ENCODE peak calls at places on chromosomes 6 and 20, in five cellular contexts. One of them, this sample, is unnamed. For H3K9me3, the result is how much of the 10 kb centered on the place peaks cover.

GRCh38 chr6:156102129-156102528 is 646.5 kb upstream of the NOX3 start:
- DNase-seq in A549: peak
- DNase-seq in suprapubic skin: no peak
- DNase-seq in CD4-positive, CD25-positive, alpha-beta regulatory T cell: no peak
- DNase-seq in lung: no peak
- DNase-seq in this sample: no peak

GRCh38 chr6:11769816-11770545 is 8.6 kb downstream of the ADTRP start:
- DNase-seq in A549: no peak
- DNase-seq in suprapubic skin: no peak
- DNase-seq in CD4-positive, CD25-positive, alpha-beta regulatory T cell: no peak
- DNase-seq in lung: no peak
- DNase-seq in this sample: no peak

GRCh38 chr6:56795852-56796532 is 153.3 kb upstream of the DST start:
- DNase-seq in A549: peak
- DNase-seq in suprapubic skin: no peak
- DNase-seq in CD4-positive, CD25-positive, alpha-beta regulatory T cell: no peak
- DNase-seq in lung: no peak
- DNase-seq in this sample: no peak

GRCh38 chr20:7926767-7927166 is 13.5 kb downstream of the HAO1 start:
- DNase-seq in A549: peak
- DNase-seq in suprapubic skin: no peak
- DNase-seq in CD4-positive, CD25-positive, alpha-beta regulatory T cell: no peak
- DNase-seq in lung: no peak
- DNase-seq in this sample: no peak

GRCh38 chr6:159788757-159789376 is 535 bp downstream of the TCP1 start:
- DNase-seq in A549: peak
- DNase-seq in suprapubic skin: no peak
- DNase-seq in CD4-positive, CD25-positive, alpha-beta regulatory T cell: no peak
- DNase-seq in lung: no peak
- DNase-seq in this sample: no peak

GRCh38 chr20:42027746-42028268 is 409.6 kb upstream of the CHD6 start:
- DNase-seq in A549: no peak
- DNase-seq in suprapubic skin: no peak
- DNase-seq in CD4-positive, CD25-positive, alpha-beta regulatory T cell: no peak
- DNase-seq in lung: no peak
- DNase-seq in this sample: no peak

GRCh38 chr6:156269751-156270369 is 507.3 kb upstream of the ARID1B start:
- DNase-seq in A549: no peak
- DNase-seq in suprapubic skin: no peak
- DNase-seq in CD4-positive, CD25-positive, alpha-beta regulatory T cell: no peak
- DNase-seq in lung: no peak
- DNase-seq in this sample: no peak

GRCh38 chr6:20811112-20811746 is 277.0 kb downstream of the CDKAL1 start:
- DNase-seq in A549: peak
- DNase-seq in suprapubic skin: no peak
- DNase-seq in CD4-positive, CD25-positive, alpha-beta regulatory T cell: no peak
- DNase-seq in lung: no peak
- DNase-seq in this sample: no peak

GRCh38 chr6:18091382-18091781 is 31.1 kb downstream of the NHLRC1 start:
- DNase-seq in A549: no peak
- DNase-seq in suprapubic skin: no peak
- DNase-seq in CD4-positive, CD25-positive, alpha-beta regulatory T cell: no peak
- DNase-seq in lung: no peak
- DNase-seq in this sample: no peak

GRCh38 chr6:134495893-134496253 is 178.0 kb upstream of the SGK1 start:
- DNase-seq in A549: no peak
- DNase-seq in suprapubic skin: no peak
- DNase-seq in CD4-positive, CD25-positive, alpha-beta regulatory T cell: no peak
- DNase-seq in lung: no peak
- DNase-seq in this sample: no peak

GRCh38 chr6:43764767-43765166 is 5.2 kb upstream of the VEGFA start:
- DNase-seq in A549: no peak
- DNase-seq in suprapubic skin: no peak
- DNase-seq in CD4-positive, CD25-positive, alpha-beta regulatory T cell: no peak
- DNase-seq in lung: no peak
- DNase-seq in this sample: no peak

GRCh38 chr6:107977283-107977682 is 19.3 kb upstream of the SEC63 start:
- DNase-seq in A549: peak
- DNase-seq in suprapubic skin: no peak
- DNase-seq in CD4-positive, CD25-positive, alpha-beta regulatory T cell: no peak
- DNase-seq in lung: no peak
- DNase-seq in this sample: no peak

GRCh38 chr20:23225407-23226060 is 125.1 kb upstream of the NXT1 start:
- DNase-seq in A549: peak
- DNase-seq in suprapubic skin: no peak
- DNase-seq in CD4-positive, CD25-positive, alpha-beta regulatory T cell: no peak
- DNase-seq in lung: peak
- DNase-seq in this sample: no peak

GRCh38 chr6:121838842-121839241 is 403.4 kb downstream of the GJA1 start:
- DNase-seq in A549: no peak
- DNase-seq in suprapubic skin: no peak
- DNase-seq in CD4-positive, CD25-positive, alpha-beta regulatory T cell: no peak
- DNase-seq in lung: no peak
- DNase-seq in this sample: no peak

GRCh38 chr6:151661928-151662327 is 145.6 kb upstream of the ESR1 start:
- DNase-seq in A549: no peak
- DNase-seq in suprapubic skin: no peak
- DNase-seq in CD4-positive, CD25-positive, alpha-beta regulatory T cell: no peak
- DNase-seq in lung: no peak
- DNase-seq in this sample: no peak

GRCh38 chr6:45300776-45301175 is 27.4 kb upstream of the RUNX2 start:
- DNase-seq in A549: no peak
- DNase-seq in suprapubic skin: no peak
- DNase-seq in CD4-positive, CD25-positive, alpha-beta regulatory T cell: no peak
- DNase-seq in lung: no peak
- DNase-seq in this sample: no peak

GRCh38 chr20:20839771-20840170 is 127.3 kb upstream of the RALGAPA2 start:
- DNase-seq in A549: no peak
- DNase-seq in suprapubic skin: no peak
- DNase-seq in CD4-positive, CD25-positive, alpha-beta regulatory T cell: no peak
- DNase-seq in lung: no peak
- DNase-seq in this sample: no peak

GRCh38 chr6:106562001-106562400 is 67.3 kb downstream of the RTN4IP1 start:
- DNase-seq in A549: no peak
- DNase-seq in suprapubic skin: no peak
- DNase-seq in CD4-positive, CD25-positive, alpha-beta regulatory T cell: no peak
- DNase-seq in lung: no peak
- DNase-seq in this sample: no peak

GRCh38 chr6:11120273-11121005 is 8.9 kb upstream of the ERVFRD-1 start:
- DNase-seq in A549: no peak
- DNase-seq in suprapubic skin: no peak
- DNase-seq in CD4-positive, CD25-positive, alpha-beta regulatory T cell: no peak
- DNase-seq in lung: no peak
- DNase-seq in this sample: no peak

GRCh38 chr6:20575125-20575524 is 40.9 kb downstream of the CDKAL1 start:
- DNase-seq in A549: no peak
- DNase-seq in suprapubic skin: no peak
- DNase-seq in CD4-positive, CD25-positive, alpha-beta regulatory T cell: no peak
- DNase-seq in lung: no peak
- DNase-seq in this sample: no peak

GRCh38 chr6:166852484-166852975 is 103.8 kb downstream of the RNASET2 start:
- DNase-seq in A549: no peak
- DNase-seq in suprapubic skin: no peak
- DNase-seq in CD4-positive, CD25-positive, alpha-beta regulatory T cell: no peak
- DNase-seq in lung: no peak
- DNase-seq in this sample: no peak

GRCh38 chr6:36054965-36055364 is 27.4 kb downstream of the MAPK14 start:
- DNase-seq in A549: no peak
- DNase-seq in suprapubic skin: no peak
- DNase-seq in CD4-positive, CD25-positive, alpha-beta regulatory T cell: no peak
- DNase-seq in lung: no peak
- DNase-seq in this sample: no peak

GRCh38 chr6:4313044-4313686 is 177.8 kb upstream of the ECI2 start:
- DNase-seq in A549: peak
- DNase-seq in suprapubic skin: no peak
- DNase-seq in CD4-positive, CD25-positive, alpha-beta regulatory T cell: no peak
- DNase-seq in lung: peak
- DNase-seq in this sample: no peak

GRCh38 chr20:16771204-16771603 is 23.0 kb downstream of the OTOR start:
- DNase-seq in A549: no peak
- DNase-seq in suprapubic skin: no peak
- DNase-seq in CD4-positive, CD25-positive, alpha-beta regulatory T cell: no peak
- DNase-seq in lung: no peak
- DNase-seq in this sample: no peak

GRCh38 chr6:74853991-74854390 is 351.9 kb downstream of the COL12A1 start:
- DNase-seq in A549: no peak
- DNase-seq in suprapubic skin: no peak
- DNase-seq in CD4-positive, CD25-positive, alpha-beta regulatory T cell: no peak
- DNase-seq in lung: no peak
- DNase-seq in this sample: no peak

GRCh38 chr20:1423625-1424106 is 30.8 kb upstream of the FKBP1A start:
- DNase-seq in A549: peak
- DNase-seq in suprapubic skin: no peak
- DNase-seq in CD4-positive, CD25-positive, alpha-beta regulatory T cell: no peak
- DNase-seq in lung: peak
- DNase-seq in this sample: no peak

GRCh38 chr20:63740070-63740500 is 509 bp downstream of the SLC2A4RG start:
- DNase-seq in A549: no peak
- DNase-seq in suprapubic skin: no peak
- DNase-seq in CD4-positive, CD25-positive, alpha-beta regulatory T cell: peak
- DNase-seq in lung: no peak
- DNase-seq in this sample: peak

GRCh38 chr6:87914637-87915395 is 132.8 kb upstream of the SPACA1 start:
- DNase-seq in A549: no peak
- DNase-seq in suprapubic skin: no peak
- DNase-seq in CD4-positive, CD25-positive, alpha-beta regulatory T cell: no peak
- DNase-seq in lung: no peak
- DNase-seq in this sample: no peak

GRCh38 chr6:63510353-63510686 is 62.0 kb upstream of the LOC128125822 start:
- DNase-seq in A549: no peak
- DNase-seq in suprapubic skin: no peak
- DNase-seq in CD4-positive, CD25-positive, alpha-beta regulatory T cell: no peak
- DNase-seq in lung: no peak
- DNase-seq in this sample: no peak
- H3K9me3 ChIP-seq in A549: under half
- H3K9me3 ChIP-seq in suprapubic skin: under half
- H3K9me3 ChIP-seq in CD4-positive, CD25-positive, alpha-beta regulatory T cell: under half
- H3K9me3 ChIP-seq in lung: under half
- H3K9me3 ChIP-seq in this sample: under half

DNA sequence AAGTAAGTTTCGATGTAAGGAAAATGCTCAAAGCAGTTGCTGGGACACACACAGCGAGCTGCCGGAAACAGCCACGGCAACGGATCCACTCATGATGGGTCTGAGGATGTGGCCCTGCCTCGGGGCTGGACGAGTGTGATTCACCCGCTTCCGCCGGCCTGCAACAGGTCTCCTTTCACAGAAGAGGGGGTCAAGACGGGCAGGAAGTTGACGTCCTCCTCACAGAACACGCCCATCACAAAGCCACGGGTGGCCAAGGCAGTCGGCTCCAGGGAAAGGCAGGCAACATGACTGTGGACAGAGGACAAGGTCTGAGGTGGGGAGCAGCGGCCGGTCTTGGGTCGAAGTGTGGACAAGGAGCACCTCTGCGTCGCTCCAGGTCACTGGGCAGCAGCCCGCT is 29.9 kb upstream of the SMOC2 start:
- DNase-seq in A549: no peak
- DNase-seq in suprapubic skin: peak
- DNase-seq in CD4-positive, CD25-positive, alpha-beta regulatory T cell: no peak
- DNase-seq in lung: no peak
- DNase-seq in this sample: no peak
- H3K9me3 ChIP-seq in A549: under half
- H3K9me3 ChIP-seq in suprapubic skin: under half
- H3K9me3 ChIP-seq in CD4-positive, CD25-positive, alpha-beta regulatory T cell: under half
- H3K9me3 ChIP-seq in lung: under half
- H3K9me3 ChIP-seq in this sample: under half

DNA sequence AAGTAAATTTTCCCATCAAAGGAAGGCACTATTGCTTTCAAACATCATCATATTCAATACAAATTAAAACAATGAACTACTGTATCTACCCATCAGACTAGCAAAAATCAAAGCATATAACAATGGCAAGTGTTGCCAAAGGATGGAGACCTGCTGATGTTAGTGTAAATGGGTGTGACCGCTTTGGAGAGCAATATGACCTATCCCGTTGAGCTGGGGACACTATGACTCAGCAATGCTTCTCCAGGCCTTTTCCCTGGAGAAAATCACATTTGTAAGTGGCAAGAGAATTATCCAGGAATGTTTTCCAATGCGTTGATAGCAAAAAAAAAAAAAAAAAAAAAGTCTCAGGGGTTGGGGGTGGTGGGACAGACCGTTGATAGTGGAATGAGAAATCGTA is 46.1 kb downstream of the PHACTR3 start:
- DNase-seq in A549: peak
- DNase-seq in suprapubic skin: no peak
- DNase-seq in CD4-positive, CD25-positive, alpha-beta regulatory T cell: no peak
- DNase-seq in lung: no peak
- DNase-seq in this sample: no peak
- H3K9me3 ChIP-seq in A549: under half
- H3K9me3 ChIP-seq in suprapubic skin: under half
- H3K9me3 ChIP-seq in CD4-positive, CD25-positive, alpha-beta regulatory T cell: under half
- H3K9me3 ChIP-seq in lung: under half
- H3K9me3 ChIP-seq in this sample: under half

GRCh38 chr6:168217216-168217879 is 102.2 kb downstream of the DACT2 start:
- DNase-seq in A549: no peak
- DNase-seq in suprapubic skin: no peak
- DNase-seq in CD4-positive, CD25-positive, alpha-beta regulatory T cell: no peak
- DNase-seq in lung: no peak
- DNase-seq in this sample: no peak

GRCh38 chr6:168219804-168220203 is 99.8 kb downstream of the DACT2 start:
- DNase-seq in A549: no peak
- DNase-seq in suprapubic skin: no peak
- DNase-seq in CD4-positive, CD25-positive, alpha-beta regulatory T cell: no peak
- DNase-seq in lung: no peak
- DNase-seq in this sample: no peak

GRCh38 chr6:168216741-168217140 is 102.8 kb downstream of the DACT2 start:
- DNase-seq in A549: no peak
- DNase-seq in suprapubic skin: no peak
- DNase-seq in CD4-positive, CD25-positive, alpha-beta regulatory T cell: no peak
- DNase-seq in lung: no peak
- DNase-seq in this sample: no peak

GRCh38 chr6:168219167-168219566 is 100.4 kb downstream of the DACT2 start:
- DNase-seq in A549: no peak
- DNase-seq in suprapubic skin: no peak
- DNase-seq in CD4-positive, CD25-positive, alpha-beta regulatory T cell: no peak
- DNase-seq in lung: no peak
- DNase-seq in this sample: no peak

DNA sequence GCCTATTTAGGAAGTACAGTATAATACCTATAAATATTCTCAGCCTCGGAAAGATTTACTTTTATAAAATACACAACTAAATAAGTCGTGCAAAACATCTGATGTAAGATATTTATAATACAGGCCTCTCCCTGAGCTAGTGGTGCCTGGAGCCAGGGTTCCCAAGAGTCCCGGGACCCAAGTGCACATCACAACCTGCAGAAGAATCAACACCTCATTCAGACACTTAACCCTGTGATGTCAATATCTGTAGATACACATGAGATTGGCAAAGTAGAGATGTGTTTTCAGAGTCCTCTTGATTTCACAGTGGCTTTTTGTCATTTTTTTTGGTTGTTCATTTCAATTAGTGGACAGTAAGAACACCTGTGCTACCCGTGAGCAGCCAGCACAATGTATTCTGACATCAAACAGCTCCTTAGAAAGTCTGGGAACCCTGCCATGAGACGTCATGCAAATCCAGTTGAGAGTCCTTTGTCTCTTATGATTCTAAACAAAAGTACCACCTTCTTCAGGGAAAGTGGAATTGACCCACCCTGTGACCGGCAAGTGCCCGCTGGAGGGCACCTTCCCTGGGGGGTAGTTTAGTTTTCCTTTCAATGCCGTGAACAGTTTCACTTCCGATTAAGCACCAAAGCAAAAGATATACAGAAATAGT is 101.6 kb downstream of the DACT2 start:
- DNase-seq in A549: no peak
- DNase-seq in suprapubic skin: no peak
- DNase-seq in CD4-positive, CD25-positive, alpha-beta regulatory T cell: no peak
- DNase-seq in lung: no peak
- DNase-seq in this sample: no peak
- H3K9me3 ChIP-seq in A549: under half
- H3K9me3 ChIP-seq in suprapubic skin: under half
- H3K9me3 ChIP-seq in CD4-positive, CD25-positive, alpha-beta regulatory T cell: under half
- H3K9me3 ChIP-seq in lung: under half
- H3K9me3 ChIP-seq in this sample: under half